ENCODE peak calls at places on chromosomes 7 and 10, in ten cellular contexts. W is breast epithelium, F is SK-N-MC, M is keratinocyte, X is thoracic aorta, R is H1, A is cardiac muscle cell, J is psoas muscle, Z is ovary, I is GM12878. V is an unnamed sample.
A peak's percentile ranks its signal among the peaks of the same experiment; 100 is the strongest.

GRCh38 chr7:111960909-111961440 is 245.2 kb downstream of the DOCK4 start:
- DNase-seq in W (no peak), F (no peak), M (no peak), X (no peak), R (no peak), A (no peak), J (no peak), Z (no peak), I (no peak), V (no peak)

GRCh38 chr7:1532456-1533254 is 2.2 kb downstream of the MAFK start:
- DNase-seq in W (peak; percentile 83), F (no peak), M (peak; percentile 84), X (peak; percentile 84), R (no peak), A (no peak), J (peak; percentile 81), Z (peak; percentile 87), I (no peak), V (peak; percentile 88)

GRCh38 chr10:49556723-49557122 is 17.8 kb upstream of the ERCC6 start:
- DNase-seq in W (no peak), F (no peak), M (no peak), X (no peak), R (no peak), A (no peak), J (no peak), Z (no peak), I (no peak), V (no peak)

GRCh38 chr10:68876246-68876918 is 24.7 kb upstream of the DDX50 start:
- DNase-seq in W (no peak), F (no peak), M (no peak), X (no peak), R (no peak), A (peak; percentile 45), J (no peak), Z (no peak), I (no peak), V (no peak)

GRCh38 chr10:129730993-129731325 is 233.1 kb downstream of the EBF3 start:
- DNase-seq in W (no peak), F (no peak), M (no peak), X (no peak), R (no peak), A (no peak), J (no peak), Z (no peak), I (no peak), V (no peak)

GRCh38 chr7:54705436-54705835 is 53.6 kb downstream of the SEC61G start:
- DNase-seq in W (no peak), F (no peak), M (peak; percentile 54), X (no peak), R (no peak), A (no peak), J (no peak), Z (no peak), I (peak; percentile 33), V (no peak)

GRCh38 chr7:114759347-114760062 is 162.4 kb upstream of the MDFIC start:
- DNase-seq in W (no peak), F (no peak), M (no peak), X (no peak), R (no peak), A (no peak), J (no peak), Z (no peak), I (no peak), V (no peak)

GRCh38 chr7:3321745-3322144 is 20.7 kb downstream of the SDK1 start:
- DNase-seq in W (no peak), F (peak; percentile 83), M (no peak), X (no peak), R (no peak), A (no peak), J (no peak), Z (no peak), I (no peak), V (no peak)

GRCh38 chr7:94618134-94618533 is 37.8 kb downstream of the SGCE start:
- DNase-seq in W (no peak), F (no peak), M (no peak), X (no peak), R (no peak), A (no peak), J (no peak), Z (no peak), I (no peak), V (no peak)

GRCh38 chr7:18458830-18459229 is 36.7 kb upstream of the HDAC9 start:
- DNase-seq in W (no peak), F (no peak), M (no peak), X (no peak), R (no peak), A (no peak), J (peak; percentile 40), Z (no peak), I (no peak), V (no peak)

GRCh38 chr10:58622286-58622685 is 109.6 kb downstream of the BICC1 start:
- DNase-seq in W (no peak), F (no peak), M (no peak), X (no peak), R (no peak), A (no peak), J (no peak), Z (no peak), I (no peak), V (no peak)

GRCh38 chr7:153616808-153617207 is 435.4 kb upstream of the DPP6 start:
- DNase-seq in W (no peak), F (no peak), M (no peak), X (no peak), R (no peak), A (no peak), J (no peak), Z (no peak), I (no peak), V (no peak)

GRCh38 chr7:229184-229964 is 37.0 kb downstream of the FAM20C start:
- DNase-seq in W (no peak), F (no peak), M (no peak), X (peak; percentile 90), R (no peak), A (no peak), J (peak; percentile 88), Z (peak; percentile 94), I (no peak), V (peak; percentile 55)

GRCh38 chr7:90726623-90727022 is 130.5 kb downstream of the CDK14 start:
- DNase-seq in W (no peak), F (no peak), M (no peak), X (no peak), R (no peak), A (peak; percentile 59), J (no peak), Z (no peak), I (no peak), V (no peak)

DNA sequence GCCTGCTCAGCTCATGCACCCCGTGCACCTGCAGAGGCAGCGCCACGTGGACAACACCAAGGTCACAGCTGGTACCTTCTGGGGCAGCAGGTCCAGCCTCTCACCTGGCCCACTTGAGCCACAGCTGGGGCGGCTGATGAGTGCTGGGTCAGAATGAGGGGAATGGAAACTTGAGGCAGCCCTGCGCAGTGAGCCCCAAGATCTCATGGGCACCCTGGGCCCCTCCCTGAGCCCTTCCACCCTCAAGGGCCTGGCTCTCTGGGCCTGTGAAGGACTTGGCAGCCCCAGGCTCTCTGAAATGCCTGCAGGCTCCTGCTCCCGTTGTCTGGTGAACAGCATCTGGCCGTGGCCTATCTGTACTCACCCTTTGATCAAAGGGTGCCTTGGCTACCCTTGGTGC is 112.7 kb downstream of the TCERG1L start:
- DNase-seq in W (no peak), F (no peak), M (no peak), X (no peak), R (no peak), A (no peak), J (no peak), Z (no peak), I (no peak), V (no peak)
- H3K36me3 ChIP-seq in W (no peaks in the 10 kb centered on the region), F (no peaks in the 10 kb centered on the region), M (no peaks in the 10 kb centered on the region), X (no peaks in the 10 kb centered on the region), R (no peaks in the 10 kb centered on the region), A (no peaks in the 10 kb centered on the region), J (no peaks in the 10 kb centered on the region), Z (no peaks in the 10 kb centered on the region), I (no peaks in the 10 kb centered on the region), V (no peaks in the 10 kb centered on the region)

GRCh38 chr10:14547826-14548225 is 217.1 kb upstream of the FRMD4A start:
- DNase-seq in W (no peak), F (no peak), M (no peak), X (no peak), R (no peak), A (peak; percentile 29), J (no peak), Z (no peak), I (no peak), V (no peak)

GRCh38 chr10:14550471-14550941 is 219.8 kb upstream of the FRMD4A start:
- DNase-seq in W (no peak), F (no peak), M (no peak), X (no peak), R (no peak), A (no peak), J (no peak), Z (no peak), I (no peak), V (no peak)

GRCh38 chr10:14548970-14549369 is 218.2 kb upstream of the FRMD4A start:
- DNase-seq in W (no peak), F (no peak), M (no peak), X (no peak), R (no peak), A (no peak), J (no peak), Z (no peak), I (no peak), V (no peak)

GRCh38 chr10:14548474-14548873 is 217.8 kb upstream of the FRMD4A start:
- DNase-seq in W (no peak), F (no peak), M (no peak), X (no peak), R (no peak), A (no peak), J (no peak), Z (no peak), I (no peak), V (no peak)

DNA sequence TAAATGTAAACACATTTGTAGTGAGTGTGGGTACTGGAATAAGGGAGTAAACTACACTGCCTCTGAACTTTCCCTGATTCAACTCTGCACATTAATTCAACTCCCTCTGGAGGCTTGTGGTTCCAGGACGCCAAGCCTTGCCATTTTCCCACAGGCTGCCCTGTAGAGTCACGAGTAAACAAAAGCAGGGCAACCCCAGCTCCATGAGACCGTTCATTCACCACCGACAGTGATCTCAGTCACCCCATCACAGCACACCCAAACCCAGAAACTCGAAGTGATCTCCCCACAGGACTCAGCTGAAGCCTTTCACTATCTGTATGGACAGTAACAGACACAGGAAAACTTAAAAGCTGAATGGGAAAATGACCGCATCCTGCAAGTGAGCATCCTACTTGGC is 218.8 kb upstream of the FRMD4A start:
- DNase-seq in W (no peak), F (no peak), M (no peak), X (no peak), R (no peak), A (no peak), J (no peak), Z (no peak), I (no peak), V (no peak)
- H3K36me3 ChIP-seq in W (no peaks in the 10 kb centered on the region), F (no peaks in the 10 kb centered on the region), M (peaks cover 3% of the 10 kb centered on the region), X (no peaks in the 10 kb centered on the region), R (no peaks in the 10 kb centered on the region), A (no peaks in the 10 kb centered on the region), J (no peaks in the 10 kb centered on the region), Z (no peaks in the 10 kb centered on the region), I (peaks cover 10% of the 10 kb centered on the region), V (no peaks in the 10 kb centered on the region)

GRCh38 chr7:128763541-128763940 is 12.1 kb downstream of the OPN1SW start:
- DNase-seq in W (no peak), F (no peak), M (no peak), X (no peak), R (no peak), A (no peak), J (no peak), Z (no peak), I (no peak), V (no peak)
- H3K36me3 ChIP-seq in W (peaks cover 10% of the 10 kb centered on the region), F (peaks cover 70% of the 10 kb centered on the region), M (peaks cover 38% of the 10 kb centered on the region), X (peaks cover 31% of the 10 kb centered on the region), R (peaks cover 50% of the 10 kb centered on the region), A (peaks cover 67% of the 10 kb centered on the region), J (peaks cover 10% of the 10 kb centered on the region), Z (no peaks in the 10 kb centered on the region), I (peaks cover 20% of the 10 kb centered on the region), V (peaks cover 100% of the 10 kb centered on the region)

GRCh38 chr7:28389504-28390385 is 22.6 kb upstream of the CREB5 start:
- DNase-seq in W (no peak), F (peak; percentile 64), M (no peak), X (no peak), R (no peak), A (peak; percentile 76), J (no peak), Z (no peak), I (no peak), V (peak; percentile 14)
- H3K36me3 ChIP-seq in W (no peaks in the 10 kb centered on the region), F (no peaks in the 10 kb centered on the region), M (no peaks in the 10 kb centered on the region), X (no peaks in the 10 kb centered on the region), R (no peaks in the 10 kb centered on the region), A (no peaks in the 10 kb centered on the region), J (no peaks in the 10 kb centered on the region), Z (no peaks in the 10 kb centered on the region), I (no peaks in the 10 kb centered on the region), V (no peaks in the 10 kb centered on the region)